ENCODE peak calls at places on chromosomes 11 and 22, in four cellular contexts. S is SK-N-SH, O is GM12878, Y is K562. T is an unnamed sample.

GRCh38 chr11:123526027-123526805 is 96.1 kb downstream of the GRAMD1B start:
- DNase-seq in S (no peak), O (no peak), Y (no peak), T (no peak)

GRCh38 chr22:28560005-28560742 is 119.5 kb downstream of the TTC28 start:
- DNase-seq in S (no peak), O (no peak), Y (peak), T (no peak)

GRCh38 chr11:61338783-61339489 is 5.9 kb downstream of the TKFC start:
- DNase-seq in S (no peak), O (no peak), Y (no peak), T (no peak)

GRCh38 chr11:67419330-67420049 is 4.0 kb downstream of the CARNS1 start:
- DNase-seq in S (no peak), O (no peak), Y (no peak), T (no peak)

GRCh38 chr11:87425391-87425790 is 387.7 kb downstream of the TMEM135 start:
- DNase-seq in S (no peak), O (no peak), Y (no peak), T (no peak)

GRCh38 chr22:49240472-49240871 is 587.2 kb downstream of the BRD1 start:
- DNase-seq in S (no peak), O (no peak), Y (no peak), T (no peak)

GRCh38 chr22:19843107-19843856 is 11.4 kb downstream of the GNB1L start:
- DNase-seq in S (no peak), O (no peak), Y (no peak), T (no peak)

GRCh38 chr11:133263332-133263731 is 269.0 kb downstream of the OPCML start:
- DNase-seq in S (no peak), O (no peak), Y (no peak), T (no peak)

GRCh38 chr11:119488256-119488995 is 65.5 kb upstream of the THY1 start:
- DNase-seq in S (no peak), O (no peak), Y (no peak), T (peak)

GRCh38 chr22:44368611-44369010 is 55.9 kb upstream of the SHISAL1 start:
- DNase-seq in S (no peak), O (no peak), Y (no peak), T (no peak)

GRCh38 chr11:111777094-111778046 is 11.2 kb upstream of the PPP2R1B start:
- DNase-seq in S (peak), O (peak), Y (peak), T (no peak)

GRCh38 chr22:29095459-29095858 is 22.6 kb downstream of the KREMEN1 start:
- DNase-seq in S (no peak), O (no peak), Y (no peak), T (no peak)

GRCh38 chr22:32106930-32107329 is 52.2 kb downstream of the C22orf42 start:
- DNase-seq in S (no peak), O (no peak), Y (no peak), T (peak)

GRCh38 chr11:72223615-72224586 is 666 bp upstream of the INPPL1 start:
- DNase-seq in S (peak), O (no peak), Y (peak), T (peak)

GRCh38 chr11:12653729-12654128 is 20.5 kb upstream of the TEAD1 start:
- DNase-seq in S (no peak), O (no peak), Y (no peak), T (peak)

GRCh38 chr22:19446603-19447387 is 716 bp downstream of the C22orf39 start:
- DNase-seq in S (no peak), O (no peak), Y (no peak), T (no peak)

GRCh38 chr11:116835791-116836647 is 1.4 kb downstream of the APOA1 start:
- DNase-seq in S (peak), O (peak), Y (peak), T (peak)

GRCh38 chr11:19437760-19438159 is 197.0 kb upstream of the E2F8 start:
- DNase-seq in S (no peak), O (no peak), Y (no peak), T (no peak)

GRCh38 chr11:109264128-109264527 is 157.9 kb upstream of the C11orf87 start:
- DNase-seq in S (no peak), O (no peak), Y (no peak), T (no peak)

GRCh38 chr11:57210731-57211335 is 26.2 kb downstream of the APLNR start:
- DNase-seq in S (no peak), O (no peak), Y (no peak), T (no peak)

GRCh38 chr22:48798281-48799226 is 1029.1 kb downstream of the BRD1 start:
- DNase-seq in S (no peak), O (no peak), Y (no peak), T (no peak)

GRCh38 chr22:38734203-38735100 is 21.3 kb downstream of the SUN2 start:
- DNase-seq in S (no peak), O (no peak), Y (no peak), T (no peak)
- TF ChIP-seq USF1 in S (no peak), O (no peak), Y (no peak), T (no peak)

DNA sequence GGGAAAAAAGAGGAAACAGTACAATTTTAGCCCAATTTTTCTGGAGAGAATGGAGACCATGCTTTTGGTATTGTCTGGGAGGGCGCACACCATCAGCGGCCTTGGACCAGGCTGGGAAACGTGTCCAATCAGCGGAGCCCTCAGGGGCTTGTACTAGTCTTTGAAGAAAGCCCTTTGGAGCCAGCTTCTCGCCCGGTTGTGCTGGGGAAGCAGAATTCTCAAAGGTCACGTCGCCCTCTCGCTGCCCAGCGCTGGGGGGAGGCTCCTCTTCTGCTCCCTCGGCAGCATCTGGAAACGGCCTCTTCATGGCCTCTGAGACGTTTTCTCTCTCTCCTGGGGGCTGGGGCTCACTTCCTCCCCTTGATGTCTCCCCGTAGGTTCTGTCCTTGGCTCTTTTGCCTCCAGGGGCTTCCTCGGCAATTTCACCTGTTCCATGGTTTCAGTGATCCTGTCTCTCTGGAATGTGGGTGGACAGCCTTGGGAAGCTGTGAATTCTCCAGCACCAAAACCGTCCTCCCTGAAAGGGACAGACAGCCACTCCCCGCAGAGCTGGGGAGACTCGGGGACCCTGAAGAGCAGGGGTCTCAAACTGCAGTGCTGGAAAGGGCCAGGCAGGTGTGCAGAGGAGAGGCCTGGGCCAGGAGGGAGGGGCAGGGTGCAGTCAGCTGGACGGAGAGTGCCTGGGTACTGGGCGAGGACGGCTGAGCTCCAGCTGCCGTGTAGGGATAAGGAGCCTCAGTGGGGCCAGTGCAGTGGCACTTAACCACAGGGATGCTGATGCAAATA is 80.2 kb downstream of the RPS6KA4 start:
- DNase-seq in S (no peak), O (no peak), Y (no peak), T (no peak)
- TF ChIP-seq USF1 in S (no peak), O (no peak), Y (no peak), T (no peak)

GRCh38 chr11:44992181-44992582 is 41.5 kb upstream of the TP53I11 start:
- DNase-seq in S (no peak), O (no peak), Y (no peak), T (no peak)
- TF ChIP-seq USF1 in S (no peak), O (no peak), Y (no peak), T (no peak)

DNA sequence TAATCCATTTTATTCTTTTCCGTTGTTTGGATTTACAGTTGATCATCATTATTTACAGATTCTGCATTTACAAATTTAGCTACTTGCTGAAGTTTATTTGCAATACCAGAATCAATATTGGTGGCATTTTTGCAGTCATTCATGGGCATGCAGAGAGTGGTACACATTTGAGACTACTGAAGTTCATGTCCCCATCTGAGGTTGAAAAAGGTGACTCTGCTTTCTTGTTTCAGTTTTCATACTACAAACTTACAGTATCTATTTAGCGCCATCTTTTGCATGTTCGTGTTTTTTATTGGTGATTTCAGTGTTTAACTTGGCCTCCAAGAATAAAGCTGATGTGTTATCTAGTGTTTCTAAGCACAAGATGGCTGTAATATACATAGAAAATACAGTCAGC is 318.8 kb upstream of the CTSC start:
- DNase-seq in S (no peak), O (no peak), Y (no peak), T (no peak)
- TF ChIP-seq USF1 in S (no peak), O (no peak), Y (no peak), T (no peak)

DNA sequence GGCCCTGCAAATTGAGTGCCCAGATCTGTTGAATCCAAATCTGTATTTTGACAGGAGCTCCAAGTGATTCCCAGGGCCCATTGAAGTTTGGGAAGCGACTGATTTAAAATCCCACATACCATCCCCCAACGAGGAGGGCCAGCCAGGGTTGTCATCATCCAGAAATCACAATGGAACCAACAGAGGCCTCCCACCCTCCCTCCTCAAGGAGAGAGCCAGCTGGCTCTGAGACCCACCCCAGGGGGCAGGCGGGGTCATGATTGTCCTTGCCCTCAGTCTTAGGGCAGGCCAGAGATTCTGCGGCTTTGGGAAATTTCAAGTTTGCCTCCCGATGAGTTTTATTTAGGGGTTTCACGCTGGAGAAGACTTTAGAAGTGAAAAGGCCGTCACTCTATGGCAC is 358.2 kb downstream of the MN1 start:
- DNase-seq in S (no peak), O (no peak), Y (no peak), T (no peak)
- TF ChIP-seq USF1 in S (no peak), O (no peak), Y (no peak), T (no peak)

DNA sequence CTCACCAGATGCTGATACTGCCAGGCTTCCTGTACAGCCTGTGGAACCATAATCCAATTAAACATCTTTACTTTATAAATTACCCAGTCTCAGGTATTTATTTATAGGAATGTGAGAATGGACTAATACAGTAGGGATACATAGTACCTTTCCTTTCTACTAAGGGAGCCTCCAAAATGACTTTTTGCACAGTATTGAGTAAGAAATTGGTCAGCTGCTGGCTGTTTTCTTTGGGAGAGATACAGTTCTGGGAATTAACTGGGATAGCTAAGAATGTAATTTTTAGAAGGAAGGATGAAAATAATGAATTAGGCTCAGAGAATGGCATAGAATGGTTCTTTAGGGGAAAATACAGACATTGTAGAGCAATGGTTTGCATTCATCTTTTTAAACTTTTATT is 426.0 kb upstream of the DDI1 start:
- DNase-seq in S (no peak), O (no peak), Y (no peak), T (no peak)
- TF ChIP-seq USF1 in S (no peak), O (no peak), Y (no peak), T (no peak)

GRCh38 chr11:912266-912665 is 1.7 kb upstream of the CHID1 start:
- DNase-seq in S (no peak), O (no peak), Y (no peak), T (no peak)

GRCh38 chr11:910044-910588 is 494 bp downstream of the CHID1 start:
- DNase-seq in S (no peak), O (no peak), Y (no peak), T (no peak)

GRCh38 chr11:911890-912219 is 1.2 kb upstream of the CHID1 start:
- DNase-seq in S (no peak), O (no peak), Y (no peak), T (no peak)

GRCh38 chr11:910589-911030 is at the start of gene CHID1:
- DNase-seq in S (peak), O (no peak), Y (peak), T (peak)

GRCh38 chr11:911031-911889 is 650 bp upstream of the CHID1 start:
- DNase-seq in S (no peak), O (no peak), Y (peak), T (peak)
- TF ChIP-seq USF1 in S (no peak), O (no peak), Y (no peak), T (no peak)

T was measured in WTC11.